ENCODE peak calls at places on chromosomes 11 and 22, in ten cellular contexts. B is GM23338; F is pancreas; V is mammary epithelial cell; G is HAP-1; Y is CD8-positive, alpha-beta memory T cell; Z is right atrium auricular region; X is heart left ventricle; E is esophagus muscularis mucosa; C is CD8-positive, alpha-beta T cell. L is an unnamed sample. For H3K4me1, the result is how much of the 10 kb centered on the place peaks cover.

GRCh38 chr11:58395581-58395980 is 11.1 kb downstream of the OR5B3 start:
- DNase-seq in B (no peak), F (no peak), V (peak), G (no peak), Y (no peak), Z (no peak), X (no peak), E (no peak), C (no peak), L (no peak)

GRCh38 chr11:97110376-97110775 is 720.6 kb downstream of the JRKL start:
- DNase-seq in B (no peak), F (no peak), V (no peak), G (no peak), Y (no peak), Z (no peak), X (no peak), E (no peak), C (no peak), L (no peak)

GRCh38 chr11:61695917-61696316 is 15.7 kb downstream of the DAGLA start:
- DNase-seq in B (peak), F (peak), V (peak), G (no peak), Y (peak), Z (peak), X (peak), E (peak), C (peak), L (peak)

GRCh38 chr22:24176630-24177029 is 4.7 kb upstream of the SUSD2 start:
- DNase-seq in B (no peak), F (no peak), V (no peak), G (no peak), Y (no peak), Z (peak), X (peak), E (no peak), C (no peak), L (no peak)

GRCh38 chr11:111555255-111555654 is 14.7 kb downstream of the LAYN start:
- DNase-seq in B (no peak), F (no peak), V (peak), G (no peak), Y (no peak), Z (no peak), X (no peak), E (no peak), C (no peak), L (no peak)

GRCh38 chr11:70931430-70931829 is 320.9 kb downstream of the SHANK2 start:
- DNase-seq in B (no peak), F (no peak), V (no peak), G (no peak), Y (no peak), Z (no peak), X (no peak), E (no peak), C (no peak), L (no peak)

GRCh38 chr11:133506023-133506422 is 26.3 kb downstream of the OPCML start:
- DNase-seq in B (no peak), F (no peak), V (no peak), G (no peak), Y (no peak), Z (no peak), X (no peak), E (no peak), C (no peak), L (no peak)

GRCh38 chr11:126080206-126080941 is 17.7 kb upstream of the CDON start:
- DNase-seq in B (no peak), F (no peak), V (no peak), G (no peak), Y (no peak), Z (no peak), X (no peak), E (no peak), C (no peak), L (no peak)

GRCh38 chr22:22171357-22172218 is 73.0 kb upstream of the VPREB1 start:
- DNase-seq in B (peak), F (no peak), V (peak), G (no peak), Y (no peak), Z (no peak), X (no peak), E (peak), C (no peak), L (no peak)

GRCh38 chr11:45751430-45751829 is 53.5 kb upstream of the SLC35C1 start:
- DNase-seq in B (peak), F (no peak), V (no peak), G (peak), Y (no peak), Z (no peak), X (no peak), E (no peak), C (no peak), L (no peak)

GRCh38 chr11:7515544-7515943 is 1.7 kb downstream of the PPFIBP2 start:
- DNase-seq in B (no peak), F (no peak), V (no peak), G (peak), Y (no peak), Z (no peak), X (no peak), E (no peak), C (no peak), L (no peak)

GRCh38 chr11:61828629-61829407 is 718 bp downstream of the FADS2 start:
- DNase-seq in B (peak), F (peak), V (peak), G (peak), Y (no peak), Z (no peak), X (peak), E (peak), C (no peak), L (peak)

GRCh38 chr11:1771700-1772099 is 8.0 kb upstream of the CTSD start:
- DNase-seq in B (no peak), F (peak), V (peak), G (no peak), Y (no peak), Z (no peak), X (peak), E (no peak), C (no peak), L (no peak)

GRCh38 chr11:44978961-44979331 is 28.3 kb upstream of the TP53I11 start:
- DNase-seq in B (no peak), F (peak), V (peak), G (no peak), Y (no peak), Z (no peak), X (no peak), E (no peak), C (no peak), L (peak)

GRCh38 chr11:114440121-114440860 is 1.0 kb downstream of the REXO2 start:
- DNase-seq in B (peak), F (no peak), V (no peak), G (no peak), Y (no peak), Z (no peak), X (no peak), E (no peak), C (no peak), L (no peak)

GRCh38 chr11:84855846-84856245 is 771.3 kb downstream of the DLG2 start:
- DNase-seq in B (no peak), F (no peak), V (peak), G (no peak), Y (no peak), Z (no peak), X (no peak), E (no peak), C (no peak), L (no peak)

GRCh38 chr11:61732705-61733104 is 19.7 kb upstream of the MYRF start:
- DNase-seq in B (no peak), F (no peak), V (peak), G (no peak), Y (no peak), Z (no peak), X (no peak), E (no peak), C (no peak), L (no peak)

GRCh38 chr22:32699686-32700085 is 101.8 kb upstream of the TIMP3 start:
- DNase-seq in B (no peak), F (no peak), V (peak), G (no peak), Y (no peak), Z (no peak), X (no peak), E (no peak), C (no peak), L (no peak)

GRCh38 chr11:60927061-60927592 is 2.9 kb downstream of the TMEM132A start:
- DNase-seq in B (no peak), F (no peak), V (no peak), G (no peak), Y (no peak), Z (no peak), X (no peak), E (no peak), C (no peak), L (no peak)

GRCh38 chr22:26570126-26570525 is 19.8 kb downstream of the TPST2 start:
- DNase-seq in B (no peak), F (peak), V (no peak), G (no peak), Y (no peak), Z (no peak), X (no peak), E (no peak), C (no peak), L (no peak)

GRCh38 chr22:44516841-44517240 is 18.8 kb upstream of the RTL6 start:
- DNase-seq in B (no peak), F (no peak), V (no peak), G (no peak), Y (no peak), Z (peak), X (no peak), E (peak), C (no peak), L (no peak)

GRCh38 chr22:42388130-42388797 is 43.9 kb downstream of the NFAM1 start:
- DNase-seq in B (peak), F (no peak), V (peak), G (no peak), Y (no peak), Z (no peak), X (no peak), E (no peak), C (no peak), L (no peak)

GRCh38 chr11:124884340-124884739 is 13.3 kb downstream of the ROBO4 start:
- DNase-seq in B (no peak), F (no peak), V (no peak), G (no peak), Y (no peak), Z (no peak), X (no peak), E (no peak), C (no peak), L (no peak)

GRCh38 chr22:44583076-44583760 is 85.2 kb upstream of the RTL6 start:
- DNase-seq in B (no peak), F (no peak), V (peak), G (no peak), Y (peak), Z (no peak), X (peak), E (no peak), C (no peak), L (no peak)

GRCh38 chr11:131666617-131667016 is 296.2 kb downstream of the NTM start:
- DNase-seq in B (no peak), F (no peak), V (no peak), G (no peak), Y (no peak), Z (no peak), X (no peak), E (no peak), C (no peak), L (no peak)

GRCh38 chr22:18110194-18110943 is at the start of gene TUBA8:
- DNase-seq in B (peak), F (peak), V (peak), G (no peak), Y (no peak), Z (no peak), X (peak), E (no peak), C (no peak), L (no peak)

GRCh38 chr11:34337016-34337415 is 20.8 kb downstream of the ABTB2 start:
- DNase-seq in B (no peak), F (no peak), V (no peak), G (no peak), Y (no peak), Z (no peak), X (no peak), E (no peak), C (no peak), L (no peak)
- H3K4me1 ChIP-seq in B (under half), F (under half), V (under half), G (under half), Y (under half), Z (under half), X (under half), E (under half), C (under half), L (under half)

DNA sequence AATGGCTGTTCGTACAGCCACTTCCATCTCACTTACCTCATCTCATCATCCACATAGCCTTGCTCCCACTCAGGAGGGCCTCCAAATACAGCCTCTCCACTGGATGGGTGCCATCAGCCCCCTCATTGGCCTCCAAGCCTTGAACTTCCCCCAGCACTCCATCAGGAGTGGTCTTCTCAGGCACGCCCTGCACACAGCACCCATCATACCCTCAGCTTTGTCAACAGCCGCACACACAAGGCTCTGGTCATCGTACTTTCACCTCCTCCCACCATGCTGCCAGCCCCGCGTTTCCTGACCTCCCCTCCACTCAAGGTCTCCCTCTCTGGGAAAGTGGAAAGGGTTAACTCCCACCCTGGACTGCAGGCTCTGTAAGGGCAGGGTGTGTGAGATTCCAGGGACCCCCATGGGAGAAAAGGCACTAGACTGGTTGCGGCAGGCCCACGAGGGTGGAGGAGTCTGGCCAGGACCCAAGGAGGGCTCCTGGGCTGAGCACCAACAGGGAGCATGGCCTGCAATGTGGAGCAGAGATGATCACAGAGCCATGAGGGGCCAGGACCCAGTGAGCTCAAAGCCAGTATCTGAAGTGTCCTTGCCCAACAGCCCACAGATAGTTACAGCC is 21.0 kb upstream of the SCARF2 start:
- DNase-seq in B (no peak), F (no peak), V (no peak), G (no peak), Y (no peak), Z (no peak), X (no peak), E (no peak), C (no peak), L (no peak)
- H3K4me1 ChIP-seq in B (under half), F (under half), V (under half), G (under half), Y (under half), Z (under half), X (under half), E (under half), C (under half), L (under half)

DNA sequence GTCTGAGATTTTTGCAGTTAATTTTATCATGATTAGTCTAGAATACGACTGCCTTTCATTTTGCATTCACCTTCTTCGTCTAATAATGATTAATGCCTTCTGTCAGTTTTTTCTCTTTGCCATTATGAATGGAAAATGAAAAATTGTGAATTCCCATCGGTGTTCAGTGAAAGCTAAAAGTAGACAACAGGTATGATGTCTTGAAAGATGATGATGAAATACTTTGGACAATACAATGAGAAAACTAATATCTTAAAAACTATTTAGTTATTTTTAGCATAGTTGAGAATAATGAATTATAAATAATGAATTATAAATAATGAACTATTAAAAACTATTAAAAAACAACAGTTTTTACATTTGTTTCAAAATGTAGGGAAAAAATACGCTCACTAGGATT is 5.0 kb downstream of the C11orf58 start:
- DNase-seq in B (no peak), F (no peak), V (no peak), G (no peak), Y (no peak), Z (no peak), X (no peak), E (no peak), C (no peak), L (no peak)
- H3K4me1 ChIP-seq in B (under half), F (under half), V (under half), G (under half), Y (under half), Z (under half), X (under half), E (half or more), C (half or more), L (under half)

GRCh38 chr11:35099278-35100018 is 39.5 kb upstream of the CD44 start:
- DNase-seq in B (no peak), F (no peak), V (peak), G (no peak), Y (no peak), Z (no peak), X (no peak), E (no peak), C (no peak), L (no peak)
- H3K4me1 ChIP-seq in B (under half), F (under half), V (under half), G (under half), Y (under half), Z (under half), X (under half), E (half or more), C (under half), L (under half)

GRCh38 chr11:43922295-43922648 is 20.2 kb upstream of the C11orf96 start:
- DNase-seq in B (no peak), F (no peak), V (no peak), G (no peak), Y (no peak), Z (no peak), X (no peak), E (no peak), C (no peak), L (no peak)
- H3K4me1 ChIP-seq in B (under half), F (under half), V (under half), G (under half), Y (under half), Z (under half), X (under half), E (half or more), C (under half), L (under half)

L was measured in lung.